ENCODE peak calls at places on chromosomes 4 and X, in four cellular contexts. Y is mesothelial cell of epicardium, H is Calu3, S is GM12864. C is an unnamed sample.

GRCh38 chr4:8112036-8112576 is 46.5 kb downstream of the ABLIM2 start:
- DNase-seq in Y (no peak), H (no peak), S (no peak), C (no peak)

GRCh38 chr4:185534850-185535761 is at the start of gene PDLIM3:
- DNase-seq in Y (peak), H (peak), S (no peak), C (no peak)

GRCh38 chr4:74651198-74651597 is 143.1 kb downstream of the BTC start:
- DNase-seq in Y (no peak), H (no peak), S (no peak), C (no peak)

GRCh38 chr4:78058591-78059523 is 1.7 kb downstream of the FRAS1 start:
- DNase-seq in Y (peak), H (peak), S (no peak), C (no peak)

GRCh38 chrX:69503228-69503834 is 795 bp upstream of the NALF2 start:
- DNase-seq in Y (no peak), H (no peak), S (no peak), C (no peak)

GRCh38 chr4:88705805-88706518 is 8.3 kb upstream of the NAP1L5 start:
- DNase-seq in Y (no peak), H (no peak), S (no peak), C (no peak)

GRCh38 chrX:12304261-12304660 is 166.0 kb downstream of the FRMPD4 start:
- DNase-seq in Y (no peak), H (no peak), S (no peak), C (no peak)

GRCh38 chrX:20066968-20067708 is 49.6 kb downstream of the MAP7D2 start:
- DNase-seq in Y (no peak), H (peak), S (no peak), C (no peak)

GRCh38 chrX:53256446-53257041 is 24.8 kb downstream of the IQSEC2 start:
- DNase-seq in Y (no peak), H (no peak), S (no peak), C (no peak)

GRCh38 chrX:129013574-129013973 is 509.7 kb downstream of the SMARCA1 start:
- DNase-seq in Y (no peak), H (no peak), S (no peak), C (no peak)
- TF ChIP-seq CTCF in Y (no peak), H (no peak), S (no peak), C (no peak)

DNA sequence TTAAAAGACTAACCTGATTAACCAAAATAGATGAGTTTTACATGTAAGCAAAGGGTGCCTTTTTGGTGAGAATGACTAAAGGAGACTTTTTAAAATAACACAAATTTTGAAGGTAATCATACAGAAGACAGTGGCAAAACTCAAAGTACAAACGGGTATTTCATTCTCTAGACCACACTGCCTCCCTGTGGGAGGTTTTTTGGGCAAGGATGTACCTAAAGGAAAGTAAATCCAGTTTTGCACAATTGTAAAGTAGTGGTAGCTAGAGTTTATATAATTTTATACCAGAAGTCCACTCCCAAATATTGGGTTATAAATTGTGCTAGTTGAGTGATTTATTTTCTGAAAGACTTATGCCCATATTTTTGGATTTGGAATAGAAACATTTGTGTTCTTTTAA is 201.0 kb downstream of the PAPSS1 start:
- DNase-seq in Y (no peak), H (peak), S (no peak), C (no peak)
- TF ChIP-seq CTCF in Y (peak), H (no peak), S (peak), C (peak)

DNA sequence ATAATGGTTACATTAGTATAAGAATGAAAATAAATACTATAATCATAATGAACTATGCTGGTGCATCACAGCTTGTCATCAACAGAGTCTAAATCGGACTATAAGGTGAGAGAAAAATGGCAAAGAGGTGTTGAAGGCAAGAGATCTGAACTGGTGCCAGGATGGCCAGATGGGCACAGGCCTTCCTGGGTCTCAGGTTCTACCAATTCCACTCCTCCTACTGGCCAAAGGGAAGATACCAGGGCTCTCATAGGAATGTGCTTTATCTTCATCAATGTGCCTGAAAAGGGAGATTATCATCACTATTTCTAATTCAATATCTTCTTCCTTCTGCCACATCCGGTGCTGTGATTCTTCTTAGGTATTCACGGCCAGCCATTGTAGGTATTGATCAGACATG is 107.6 kb downstream of the GASK1B start:
- DNase-seq in Y (no peak), H (no peak), S (no peak), C (no peak)
- TF ChIP-seq CTCF in Y (no peak), H (no peak), S (no peak), C (no peak)

DNA sequence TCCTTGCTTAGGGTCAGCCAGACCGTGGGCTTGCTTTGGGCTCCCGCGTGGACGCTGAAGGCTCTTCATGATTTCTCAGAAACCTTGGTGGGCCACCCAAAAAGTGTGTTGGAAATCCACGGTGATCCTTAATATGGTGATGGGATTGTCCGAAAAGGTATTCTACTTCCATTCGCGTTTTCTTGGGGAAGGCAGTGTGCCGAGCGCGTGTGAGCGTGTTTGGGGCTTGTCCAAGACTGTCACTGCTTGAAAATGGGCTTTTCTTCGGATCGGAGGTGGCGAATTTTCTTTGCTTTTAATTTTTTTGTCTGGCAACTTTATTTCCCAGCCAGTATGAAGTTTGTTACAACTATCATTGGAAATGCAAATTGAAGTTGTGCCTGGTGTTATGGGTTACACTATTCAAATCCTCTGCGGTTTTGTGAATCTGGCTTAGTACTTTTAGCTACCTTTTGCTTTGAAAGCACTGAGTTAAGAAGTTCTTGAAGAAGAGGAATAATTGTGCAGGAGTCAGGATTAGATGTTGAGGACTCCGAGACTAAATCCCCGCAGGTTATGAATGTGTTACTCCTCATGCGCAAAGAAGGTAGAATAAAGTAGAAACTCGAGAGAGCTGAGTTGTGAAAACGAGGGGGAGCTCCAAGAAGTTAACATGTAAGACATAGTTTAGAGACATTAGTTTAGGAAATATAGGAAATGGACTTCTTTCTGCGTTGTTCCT is 3.2 kb downstream of the SPRY1 start:
- DNase-seq in Y (no peak), H (no peak), S (no peak), C (no peak)
- TF ChIP-seq CTCF in Y (no peak), H (no peak), S (no peak), C (no peak)

DNA sequence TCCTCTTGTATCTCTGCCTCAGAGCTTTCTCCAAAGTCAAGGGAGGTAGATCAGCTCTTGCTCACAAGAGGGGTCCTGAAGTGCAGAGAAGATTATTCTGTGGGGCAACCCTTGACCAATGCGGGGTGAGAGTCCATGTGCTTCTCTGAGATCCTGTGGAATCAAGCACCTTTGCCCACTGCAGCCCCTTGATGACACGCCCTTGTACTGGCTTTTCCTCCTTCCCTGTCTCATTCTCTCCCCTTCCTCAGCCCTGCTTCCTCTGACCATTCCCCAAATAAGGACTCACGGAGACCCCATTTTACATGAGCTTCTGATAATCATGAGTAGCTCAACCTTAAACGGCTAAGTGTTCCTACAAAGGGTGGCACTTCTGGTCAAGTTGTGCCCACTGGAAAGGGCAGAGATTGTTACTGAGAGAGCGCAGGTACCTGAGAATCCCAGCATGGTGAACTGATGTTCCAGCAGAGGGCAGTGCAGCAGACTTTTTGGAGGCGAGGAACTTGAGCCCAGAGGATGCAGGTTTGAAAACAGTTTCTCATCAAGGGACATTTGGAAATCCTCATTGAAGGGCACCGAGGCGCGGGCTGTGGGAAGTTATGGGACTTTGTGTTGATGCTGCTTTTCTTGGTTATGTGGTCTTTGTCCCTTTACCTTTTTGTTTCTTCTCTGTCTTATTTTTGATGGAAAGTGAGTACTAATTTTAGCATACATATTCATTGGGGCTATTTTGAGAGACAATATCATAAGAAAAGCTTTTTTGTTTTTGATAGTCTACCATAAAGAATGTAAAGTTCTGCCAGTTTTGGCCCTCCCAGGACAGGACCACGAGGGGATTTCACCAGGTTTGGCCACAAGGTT is 201.3 kb downstream of the RBM46 start:
- DNase-seq in Y (peak), H (peak), S (no peak), C (no peak)
- TF ChIP-seq CTCF in Y (peak), H (peak), S (peak), C (peak)

C was measured in type B pancreatic cell.